ENCODE peak calls at places on chromosomes 3 and 15, in five cellular contexts. R is WTC11, K is EL, E is NCI-H460, V is choroid plexus epithelial cell. N is an unnamed sample.

GRCh38 chr3:414063-414462 is 217.5 kb downstream of the CHL1 start:
- DNase-seq in R (no peak), K (no peak), E (peak), V (peak), N (peak)

GRCh38 chr3:178202199-178202598 is 334.0 kb upstream of the KCNMB2 start:
- DNase-seq in R (no peak), K (no peak), E (no peak), V (no peak), N (no peak)

GRCh38 chr3:140715035-140715434 is 37.2 kb downstream of the TRIM42 start:
- DNase-seq in R (no peak), K (no peak), E (no peak), V (no peak), N (no peak)

GRCh38 chr3:13581485-13582365 is 32.8 kb downstream of the FBLN2 start:
- DNase-seq in R (peak), K (no peak), E (no peak), V (peak), N (peak)

GRCh38 chr3:119292666-119293065 is 1.5 kb upstream of the ARHGAP31 start:
- DNase-seq in R (no peak), K (no peak), E (no peak), V (no peak), N (no peak)

GRCh38 chr3:58065700-58066167 is 57.5 kb downstream of the FLNB start:
- DNase-seq in R (no peak), K (no peak), E (no peak), V (peak), N (no peak)

GRCh38 chr3:46615976-46616375 is 3.7 kb downstream of the FAM240A start:
- DNase-seq in R (no peak), K (no peak), E (no peak), V (no peak), N (no peak)

GRCh38 chr3:16066975-16067374 is 107.5 kb upstream of the GALNT15 start:
- DNase-seq in R (no peak), K (peak), E (no peak), V (peak), N (no peak)

GRCh38 chr15:51714162-51714561 is 23.3 kb downstream of the LYSMD2 start:
- DNase-seq in R (no peak), K (no peak), E (no peak), V (no peak), N (no peak)

GRCh38 chr3:45673273-45673672 is 15.9 kb upstream of the SACM1L start:
- DNase-seq in R (peak), K (no peak), E (no peak), V (no peak), N (no peak)

GRCh38 chr3:104696470-104696869 is 670.2 kb upstream of the ALCAM start:
- DNase-seq in R (peak), K (no peak), E (no peak), V (no peak), N (no peak)

GRCh38 chr3:149460123-149460522 is 14.4 kb upstream of the TM4SF4 start:
- DNase-seq in R (no peak), K (no peak), E (no peak), V (peak), N (no peak)

N was measured in astrocyte of the hippocampus.